ENCODE peak calls at places on chromosome 2, in ten cellular contexts. D is NCI-H2171 treated with DMSO at 0.1 percent for 48 hours, A is A549, K is ELR, N is fibroblast of lung, G is A172, F is SK-N-DZ, U is GM03348, I is NCI-H2081, E is GM10248. Z is an unnamed sample.

GRCh38 chr2:223751012-223751411 is 86.4 kb downstream of the AP1S3 start:
- DNase-seq in D (no peak), A (no peak), K (peak; percentile 58), N (peak; percentile 52), G (no peak), F (no peak), U (peak; percentile 37), I (no peak), E (no peak), Z (no peak)

GRCh38 chr2:25306767-25307368 is 34.9 kb downstream of the DNMT3A start:
- DNase-seq in D (peak; percentile 48), A (no peak), K (peak; percentile 24), N (no peak), G (no peak), F (no peak), U (no peak), I (no peak), E (no peak), Z (no peak)

GRCh38 chr2:106195996-106196395 is 1.9 kb upstream of the UXS1 start:
- DNase-seq in D (no peak), A (no peak), K (no peak), N (no peak), G (no peak), F (no peak), U (no peak), I (no peak), E (no peak), Z (no peak)

GRCh38 chr2:136208682-136209081 is 90.7 kb upstream of the CXCR4 start:
- DNase-seq in D (no peak), A (no peak), K (no peak), N (no peak), G (no peak), F (no peak), U (no peak), I (no peak), E (no peak), Z (no peak)

GRCh38 chr2:238720232-238720672 is 127.6 kb upstream of the TWIST2 start:
- DNase-seq in D (peak; percentile 18), A (peak; percentile 52), K (peak; percentile 48), N (peak; percentile 31), G (peak; percentile 22), F (no peak), U (peak; percentile 49), I (peak; percentile 16), E (peak; percentile 43), Z (no peak)

GRCh38 chr2:239381709-239382134 is 19.1 kb downstream of the HDAC4 start:
- DNase-seq in D (no peak), A (no peak), K (no peak), N (no peak), G (no peak), F (no peak), U (no peak), I (no peak), E (peak; percentile 80), Z (no peak)

GRCh38 chr2:74278176-74278575 is 65.0 kb downstream of the SLC4A5 start:
- DNase-seq in D (no peak), A (no peak), K (no peak), N (no peak), G (no peak), F (peak; percentile 87), U (no peak), I (no peak), E (no peak), Z (no peak)

GRCh38 chr2:18336975-18337374 is 223.5 kb downstream of the RDH14 start:
- DNase-seq in D (no peak), A (no peak), K (peak; percentile 12), N (peak; percentile 4), G (no peak), F (no peak), U (no peak), I (no peak), E (no peak), Z (no peak)

GRCh38 chr2:152730591-152731333 is 12.3 kb downstream of the ARL6IP6 start:
- DNase-seq in D (no peak), A (no peak), K (no peak), N (peak; percentile 25), G (no peak), F (no peak), U (peak; percentile 9), I (no peak), E (no peak), Z (no peak)

GRCh38 chr2:173311844-173312606 is 42.6 kb upstream of the CDCA7 start:
- DNase-seq in D (no peak), A (no peak), K (no peak), N (no peak), G (no peak), F (no peak), U (no peak), I (no peak), E (no peak), Z (no peak)

GRCh38 chr2:30110773-30111172 is 36.0 kb upstream of the YPEL5 start:
- DNase-seq in D (no peak), A (no peak), K (peak; percentile 70), N (peak; percentile 50), G (peak; percentile 72), F (no peak), U (no peak), I (no peak), E (no peak), Z (no peak)

GRCh38 chr2:74293191-74294065 is 49.8 kb downstream of the SLC4A5 start:
- DNase-seq in D (no peak), A (no peak), K (no peak), N (peak; percentile 36), G (no peak), F (no peak), U (no peak), I (no peak), E (no peak), Z (no peak)

GRCh38 chr2:153055182-153055581 is 336.8 kb downstream of the ARL6IP6 start:
- DNase-seq in D (no peak), A (no peak), K (no peak), N (no peak), G (no peak), F (no peak), U (no peak), I (no peak), E (no peak), Z (no peak)

GRCh38 chr2:48883661-48884060 is 128.1 kb upstream of the LHCGR start:
- DNase-seq in D (no peak), A (no peak), K (no peak), N (peak; percentile 69), G (no peak), F (no peak), U (no peak), I (no peak), E (no peak), Z (no peak)

GRCh38 chr2:240214790-240215675 is 74.6 kb upstream of the OTOS start:
- DNase-seq in D (no peak), A (no peak), K (no peak), N (no peak), G (no peak), F (no peak), U (no peak), I (no peak), E (no peak), Z (no peak)

GRCh38 chr2:114821055-114821454 is 378.6 kb downstream of the DPP10 start:
- DNase-seq in D (no peak), A (no peak), K (no peak), N (no peak), G (no peak), F (no peak), U (no peak), I (no peak), E (no peak), Z (no peak)

GRCh38 chr2:112817082-112817481 is 19.5 kb downstream of the IL1B start:
- DNase-seq in D (no peak), A (no peak), K (no peak), N (no peak), G (no peak), F (no peak), U (no peak), I (no peak), E (no peak), Z (no peak)

GRCh38 chr2:238242731-238243495 is 3.1 kb upstream of the HES6 start:
- DNase-seq in D (no peak), A (no peak), K (no peak), N (no peak), G (no peak), F (no peak), U (no peak), I (peak; percentile 63), E (no peak), Z (no peak)

GRCh38 chr2:28164280-28164801 is 228.3 kb upstream of the FOSL2 start:
- DNase-seq in D (peak; percentile 92), A (no peak), K (no peak), N (no peak), G (no peak), F (no peak), U (peak; percentile 19), I (peak; percentile 4), E (no peak), Z (no peak)

GRCh38 chr2:205654878-205655601 is 27.3 kb upstream of the NRP2 start:
- DNase-seq in D (no peak), A (no peak), K (peak; percentile 74), N (peak; percentile 78), G (peak; percentile 38), F (no peak), U (peak; percentile 43), I (no peak), E (no peak), Z (peak; percentile 66)

Z was measured in AG09309.